ENCODE peak calls at places on chromosome 4, in six cellular contexts. One of them, this sample, is unnamed. For H3K4me1, the result is how much of the 10 kb centered on the place peaks cover.

GRCh38 chr4:109803924-109804571 is 2.2 kb upstream of the CFI start:
- DNase-seq in sigmoid colon: no peak
- DNase-seq in cardiac muscle cell: peak
- DNase-seq in PC-3: peak
- DNase-seq in psoas muscle: no peak
- DNase-seq in A549: peak
- DNase-seq in this sample: peak

GRCh38 chr4:22237155-22237751 is 278.6 kb downstream of the ADGRA3 start:
- DNase-seq in sigmoid colon: no peak
- DNase-seq in PC-3: peak
- DNase-seq in A549: no peak
- DNase-seq in cardiac muscle cell: peak
- DNase-seq in psoas muscle: no peak
- DNase-seq in this sample: peak

GRCh38 chr4:156594619-156595018 is 377.0 kb downstream of the PDGFC start:
- DNase-seq in cardiac muscle cell: peak
- DNase-seq in sigmoid colon: peak
- DNase-seq in A549: no peak
- DNase-seq in PC-3: peak
- DNase-seq in psoas muscle: peak
- DNase-seq in this sample: peak

GRCh38 chr4:161252520-161253141 is 911.2 kb downstream of the FSTL5 start:
- DNase-seq in sigmoid colon: no peak
- DNase-seq in A549: peak
- DNase-seq in psoas muscle: no peak
- DNase-seq in PC-3: peak
- DNase-seq in cardiac muscle cell: peak
- DNase-seq in this sample: peak

GRCh38 chr4:171718069-171718468 is 95.1 kb upstream of the GALNTL6 start:
- DNase-seq in sigmoid colon: no peak
- DNase-seq in PC-3: no peak
- DNase-seq in A549: no peak
- DNase-seq in cardiac muscle cell: no peak
- DNase-seq in psoas muscle: no peak
- DNase-seq in this sample: no peak

GRCh38 chr4:175253184-175253902 is 335.2 kb downstream of the ADAM29 start:
- DNase-seq in A549: no peak
- DNase-seq in cardiac muscle cell: no peak
- DNase-seq in sigmoid colon: no peak
- DNase-seq in PC-3: peak
- DNase-seq in psoas muscle: no peak
- DNase-seq in this sample: peak

GRCh38 chr4:171433674-171434073 is 379.5 kb upstream of the GALNTL6 start:
- DNase-seq in A549: no peak
- DNase-seq in psoas muscle: no peak
- DNase-seq in PC-3: no peak
- DNase-seq in sigmoid colon: no peak
- DNase-seq in cardiac muscle cell: no peak
- DNase-seq in this sample: no peak

GRCh38 chr4:150283689-150284088 is 205.4 kb downstream of the DCLK2 start:
- DNase-seq in sigmoid colon: no peak
- DNase-seq in psoas muscle: no peak
- DNase-seq in PC-3: peak
- DNase-seq in cardiac muscle cell: peak
- DNase-seq in A549: no peak
- DNase-seq in this sample: no peak

GRCh38 chr4:157115613-157116340 is 39.8 kb downstream of the GLRB start:
- DNase-seq in PC-3: peak
- DNase-seq in psoas muscle: no peak
- DNase-seq in cardiac muscle cell: peak
- DNase-seq in sigmoid colon: no peak
- DNase-seq in A549: peak
- DNase-seq in this sample: peak

GRCh38 chr4:1578968-1579833 is 104.9 kb downstream of the FAM53A start:
- DNase-seq in A549: peak
- DNase-seq in cardiac muscle cell: peak
- DNase-seq in PC-3: peak
- DNase-seq in sigmoid colon: peak
- DNase-seq in psoas muscle: peak
- DNase-seq in this sample: peak

GRCh38 chr4:78689700-78690318 is 86.3 kb upstream of the BMP2K start:
- DNase-seq in psoas muscle: no peak
- DNase-seq in cardiac muscle cell: no peak
- DNase-seq in A549: no peak
- DNase-seq in sigmoid colon: no peak
- DNase-seq in PC-3: no peak
- DNase-seq in this sample: no peak

GRCh38 chr4:2910409-2910808 is 52.8 kb downstream of the NOP14 start:
- DNase-seq in sigmoid colon: no peak
- DNase-seq in psoas muscle: no peak
- DNase-seq in PC-3: no peak
- DNase-seq in A549: no peak
- DNase-seq in cardiac muscle cell: no peak
- DNase-seq in this sample: no peak

GRCh38 chr4:163109967-163110366 is 56.7 kb downstream of the NAF1 start:
- DNase-seq in sigmoid colon: no peak
- DNase-seq in psoas muscle: no peak
- DNase-seq in A549: no peak
- DNase-seq in PC-3: no peak
- DNase-seq in cardiac muscle cell: no peak
- DNase-seq in this sample: no peak

GRCh38 chr4:173529505-173530325 is at the start of gene HAND2:
- DNase-seq in A549: peak
- DNase-seq in PC-3: no peak
- DNase-seq in cardiac muscle cell: peak
- DNase-seq in sigmoid colon: peak
- DNase-seq in psoas muscle: peak
- DNase-seq in this sample: peak

GRCh38 chr4:91734682-91735081 is 569.1 kb upstream of the GRID2 start:
- DNase-seq in A549: no peak
- DNase-seq in psoas muscle: no peak
- DNase-seq in PC-3: peak
- DNase-seq in sigmoid colon: no peak
- DNase-seq in cardiac muscle cell: peak
- DNase-seq in this sample: no peak

GRCh38 chr4:169361741-169362140 is 91.0 kb upstream of the SH3RF1 start:
- DNase-seq in cardiac muscle cell: no peak
- DNase-seq in psoas muscle: no peak
- DNase-seq in sigmoid colon: no peak
- DNase-seq in PC-3: no peak
- DNase-seq in A549: no peak
- DNase-seq in this sample: no peak

DNA sequence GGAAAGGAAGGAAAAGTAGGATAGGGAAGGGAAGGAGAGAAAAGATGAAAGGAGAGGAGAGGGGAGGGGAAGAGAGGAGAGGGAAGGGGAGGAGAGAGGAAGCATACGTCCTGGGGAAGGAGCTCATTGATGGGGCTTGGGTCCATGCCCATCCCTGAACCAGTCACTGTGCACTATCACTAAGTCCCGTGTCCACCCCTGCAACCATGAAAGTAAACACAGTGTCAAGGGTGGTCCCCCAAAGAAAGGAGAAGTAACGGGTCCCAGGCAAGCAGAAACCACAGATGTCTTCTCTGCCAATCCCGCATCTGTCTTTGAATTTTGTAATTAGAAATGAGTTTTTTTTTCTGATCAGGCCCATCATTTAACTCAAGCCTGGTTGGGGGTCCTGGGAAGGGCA is 55.2 kb downstream of the LGI2 start:
- DNase-seq in psoas muscle: no peak
- DNase-seq in PC-3: no peak
- DNase-seq in sigmoid colon: no peak
- DNase-seq in cardiac muscle cell: no peak
- DNase-seq in A549: no peak
- DNase-seq in this sample: no peak
- H3K4me1 ChIP-seq in psoas muscle: under half
- H3K4me1 ChIP-seq in PC-3: under half
- H3K4me1 ChIP-seq in sigmoid colon: under half
- H3K4me1 ChIP-seq in cardiac muscle cell: under half
- H3K4me1 ChIP-seq in A549: under half
- H3K4me1 ChIP-seq in this sample: under half

DNA sequence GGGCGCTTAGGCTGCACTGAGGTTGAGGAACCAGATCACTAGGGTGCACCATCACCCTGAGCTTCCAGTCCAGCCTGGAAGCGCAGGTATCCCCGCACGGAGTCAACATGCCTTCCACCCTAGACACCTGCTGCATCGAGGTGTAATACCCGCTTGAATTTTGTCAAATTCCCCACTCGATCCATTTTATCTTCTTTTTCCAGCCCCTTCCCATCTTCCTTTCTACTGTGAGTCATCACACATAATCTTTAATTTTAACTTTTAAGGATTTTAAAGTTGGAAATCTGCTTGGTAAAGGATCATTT is 824 bp downstream of the PLK4 start:
- DNase-seq in PC-3: no peak
- DNase-seq in cardiac muscle cell: no peak
- DNase-seq in sigmoid colon: no peak
- DNase-seq in psoas muscle: no peak
- DNase-seq in A549: no peak
- DNase-seq in this sample: no peak
- H3K4me1 ChIP-seq in PC-3: under half
- H3K4me1 ChIP-seq in cardiac muscle cell: under half
- H3K4me1 ChIP-seq in sigmoid colon: under half
- H3K4me1 ChIP-seq in psoas muscle: under half
- H3K4me1 ChIP-seq in A549: under half
- H3K4me1 ChIP-seq in this sample: under half

GRCh38 chr4:159193256-159193655 is 90.4 kb downstream of the RAPGEF2 start:
- DNase-seq in cardiac muscle cell: no peak
- DNase-seq in PC-3: no peak
- DNase-seq in psoas muscle: no peak
- DNase-seq in sigmoid colon: no peak
- DNase-seq in A549: no peak
- DNase-seq in this sample: no peak
- H3K4me1 ChIP-seq in cardiac muscle cell: under half
- H3K4me1 ChIP-seq in PC-3: under half
- H3K4me1 ChIP-seq in psoas muscle: under half
- H3K4me1 ChIP-seq in sigmoid colon: under half
- H3K4me1 ChIP-seq in A549: under half
- H3K4me1 ChIP-seq in this sample: under half

DNA sequence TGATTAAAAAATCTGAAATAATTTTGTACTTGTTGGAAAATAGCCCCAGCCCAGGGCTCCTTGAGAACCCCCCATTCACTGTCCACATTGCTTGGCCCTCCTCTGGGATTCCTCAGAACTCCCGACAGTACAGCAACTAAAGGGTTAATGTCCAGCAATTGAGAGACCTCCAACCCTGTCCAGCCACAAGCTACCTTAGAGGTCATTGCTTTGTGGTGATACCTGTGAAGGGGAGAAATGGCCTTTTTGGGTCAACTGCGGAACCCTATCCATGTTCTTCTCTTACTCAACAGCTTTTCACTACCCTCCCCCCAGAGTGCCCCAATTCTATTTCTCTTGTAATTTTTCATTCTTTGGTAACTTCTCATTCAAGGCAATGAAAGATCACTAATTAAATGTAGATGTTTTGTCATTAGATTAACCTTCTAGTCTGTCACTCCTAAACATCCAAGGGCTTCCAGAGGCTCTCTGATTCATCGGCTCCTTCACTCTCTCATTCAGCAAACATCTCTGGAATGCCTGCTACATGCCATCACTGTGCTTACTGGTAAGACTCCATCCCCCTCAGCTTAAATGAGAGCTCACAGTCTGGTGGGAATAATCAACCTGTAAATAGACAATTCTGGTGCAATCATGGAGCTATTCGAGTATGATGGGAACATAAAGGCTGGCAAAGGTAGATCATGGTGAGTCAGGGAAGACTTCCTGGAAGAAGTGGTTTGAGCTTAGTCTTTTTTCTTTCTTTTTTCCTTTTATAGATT is 241.4 kb upstream of the PGRMC2 start:
- DNase-seq in A549: peak
- DNase-seq in PC-3: peak
- DNase-seq in cardiac muscle cell: peak
- DNase-seq in sigmoid colon: no peak
- DNase-seq in psoas muscle: no peak
- DNase-seq in this sample: peak
- H3K4me1 ChIP-seq in A549: half or more
- H3K4me1 ChIP-seq in PC-3: under half
- H3K4me1 ChIP-seq in cardiac muscle cell: under half
- H3K4me1 ChIP-seq in sigmoid colon: under half
- H3K4me1 ChIP-seq in psoas muscle: under half
- H3K4me1 ChIP-seq in this sample: under half

This sample was measured in SJCRH30.